ENCODE peak calls at places on chromosomes 16 and 17, in seven cellular contexts. J is astrocyte of the spinal cord, D is left ventricle myocardium inferior, B is lower leg skin, Y is HCT116, S is kidney epithelial cell, N is dorsolateral prefrontal cortex. O is an unnamed sample.

GRCh38 chr17:44556114-44556853 is 1.0 kb upstream of the FZD2 start:
- DNase-seq in N (no peak), Y (peak), B (no peak), D (peak), J (peak), S (no peak), O (peak)

GRCh38 chr17:50593321-50593720 is 32.8 kb downstream of the CACNA1G start:
- DNase-seq in B (no peak), J (no peak), N (no peak), Y (no peak), D (peak), S (no peak), O (no peak)

GRCh38 chr17:19744922-19745757 is 3.0 kb downstream of the ALDH3A1 start:
- DNase-seq in B (peak), D (peak), Y (peak), S (peak), J (peak), N (peak), O (peak)

GRCh38 chr16:80375973-80376372 is 164.8 kb upstream of the DYNLRB2 start:
- DNase-seq in J (peak), S (no peak), Y (no peak), D (no peak), N (no peak), B (no peak), O (no peak)

GRCh38 chr17:79608729-79609039 is 2.2 kb downstream of the RBFOX3 start:
- DNase-seq in Y (no peak), J (no peak), B (no peak), D (no peak), N (no peak), S (no peak), O (no peak)

GRCh38 chr16:56382901-56383355 is 42.4 kb downstream of the AMFR start:
- DNase-seq in S (peak), B (no peak), Y (no peak), J (peak), D (no peak), N (no peak), O (peak)

GRCh38 chr17:77696720-77697460 is 261.6 kb upstream of the TNRC6C start:
- DNase-seq in J (no peak), B (peak), D (no peak), N (peak), S (no peak), Y (no peak), O (no peak)

GRCh38 chr16:50588276-50588675 is 40.1 kb downstream of the NKD1 start:
- DNase-seq in S (no peak), J (no peak), B (no peak), D (no peak), Y (no peak), N (no peak), O (no peak)

GRCh38 chr16:84737658-84738057 is 37.9 kb downstream of the USP10 start:
- DNase-seq in N (no peak), S (no peak), Y (no peak), B (no peak), J (no peak), D (no peak), O (no peak)

GRCh38 chr16:54930034-54930938 is at the start of gene IRX5:
- DNase-seq in S (peak), B (peak), D (peak), J (peak), N (no peak), Y (peak), O (peak)

GRCh38 chr16:72658888-72659717 is 388.8 kb downstream of the ZFHX3 start:
- DNase-seq in D (no peak), S (no peak), N (no peak), B (no peak), J (peak), Y (no peak), O (peak)

GRCh38 chr17:75575728-75576127 is 11.9 kb upstream of the MYO15B start:
- DNase-seq in S (no peak), N (no peak), Y (no peak), B (no peak), J (no peak), D (no peak), O (no peak)

GRCh38 chr17:14986127-14986526 is 279.0 kb downstream of the PMP22 start:
- DNase-seq in J (no peak), Y (no peak), B (no peak), D (no peak), N (no peak), S (no peak), O (peak)

GRCh38 chr17:49455226-49455968 is 39.7 kb upstream of the NGFR start:
- DNase-seq in B (no peak), J (no peak), D (no peak), N (no peak), Y (no peak), S (no peak), O (no peak)

GRCh38 chr16:72635694-72636093 is 412.2 kb downstream of the ZFHX3 start:
- DNase-seq in B (no peak), D (no peak), Y (no peak), N (no peak), S (no peak), J (no peak), O (no peak)

GRCh38 chr17:50209472-50210248 is 8.2 kb upstream of the COL1A1 start:
- DNase-seq in J (peak), N (no peak), B (peak), D (peak), S (peak), Y (no peak), O (peak)

GRCh38 chr16:14302399-14303181 is 231.5 kb downstream of the MRTFB start:
- DNase-seq in S (no peak), Y (no peak), N (no peak), D (no peak), B (peak), J (no peak), O (no peak)

GRCh38 chr17:13864551-13864950 is 204.8 kb upstream of the COX10 start:
- DNase-seq in B (no peak), D (no peak), Y (no peak), J (peak), N (no peak), S (no peak), O (peak)

GRCh38 chr17:67133161-67133560 is 88.8 kb downstream of the CACNG1 start:
- DNase-seq in D (no peak), S (no peak), N (no peak), B (no peak), Y (no peak), J (no peak), O (no peak)

GRCh38 chr16:82358161-82358560 is 188.1 kb upstream of the MPHOSPH6 start:
- DNase-seq in Y (no peak), B (no peak), J (no peak), D (no peak), N (no peak), S (no peak), O (no peak)

GRCh38 chr16:59552164-59552563 is 818.0 kb upstream of the GOT2 start:
- DNase-seq in Y (no peak), N (no peak), J (no peak), S (no peak), D (no peak), B (no peak), O (no peak)

DNA sequence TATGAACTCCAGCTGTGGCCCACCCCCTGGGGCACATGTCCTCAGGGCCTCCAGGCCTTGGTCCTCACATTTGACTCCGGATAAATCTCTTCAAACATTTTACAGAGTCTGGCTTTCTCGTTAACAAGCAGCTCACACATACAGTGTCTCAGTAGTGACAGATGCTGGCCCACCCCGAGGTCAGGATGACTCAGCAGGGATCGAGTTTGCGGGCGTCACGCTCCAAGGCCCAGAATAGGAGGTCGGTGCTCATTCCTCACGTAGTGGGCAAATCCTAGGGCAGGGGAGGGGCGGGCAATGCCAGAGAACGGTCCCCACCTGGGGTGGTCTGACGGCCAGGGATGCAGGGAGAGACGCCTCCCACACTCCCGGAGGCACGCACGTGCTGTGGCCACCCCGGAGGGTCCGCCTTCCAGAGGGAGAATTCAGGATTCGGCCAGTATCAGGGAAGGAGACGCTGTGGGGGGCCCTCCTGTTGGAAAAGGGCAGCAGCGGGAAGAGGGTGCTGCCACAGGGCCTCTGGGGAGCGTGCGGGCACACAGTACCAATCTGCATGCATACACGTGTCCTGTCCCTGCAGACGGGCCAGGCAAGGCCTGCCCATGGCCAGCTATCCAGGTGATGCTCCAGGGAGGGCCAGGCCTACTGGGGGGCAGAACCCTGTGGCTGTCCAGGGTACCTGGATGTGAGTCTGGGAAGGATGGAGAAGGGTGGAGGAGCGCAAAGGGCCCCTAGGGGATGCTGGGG is 8.6 kb downstream of the SLC7A5 start:
- DNase-seq in Y (no peak), B (peak), N (no peak), S (no peak), D (no peak), J (peak), O (peak)
- H3K4me3 ChIP-seq in Y (no peak), B (no peak), N (peak), S (no peak), D (no peak), J (no peak), O (no peak)

GRCh38 chr17:28728364-28729200 is at the start of gene NEK8:
- DNase-seq in J (peak), D (peak), B (peak), S (no peak), N (peak), Y (peak), O (peak)

GRCh38 chr17:28725660-28726395 is at the start of gene TLCD1:
- DNase-seq in B (peak), Y (no peak), N (no peak), J (peak), S (no peak), D (peak), O (peak)

GRCh38 chr17:28726396-28726911 is 421 bp upstream of the TLCD1 start:
- DNase-seq in Y (peak), N (no peak), B (peak), S (no peak), J (peak), D (no peak), O (peak)

GRCh38 chr17:28726912-28727726 is 1.1 kb upstream of the TLCD1 start:
- DNase-seq in B (peak), N (peak), D (peak), J (peak), Y (peak), S (peak), O (peak)

DNA sequence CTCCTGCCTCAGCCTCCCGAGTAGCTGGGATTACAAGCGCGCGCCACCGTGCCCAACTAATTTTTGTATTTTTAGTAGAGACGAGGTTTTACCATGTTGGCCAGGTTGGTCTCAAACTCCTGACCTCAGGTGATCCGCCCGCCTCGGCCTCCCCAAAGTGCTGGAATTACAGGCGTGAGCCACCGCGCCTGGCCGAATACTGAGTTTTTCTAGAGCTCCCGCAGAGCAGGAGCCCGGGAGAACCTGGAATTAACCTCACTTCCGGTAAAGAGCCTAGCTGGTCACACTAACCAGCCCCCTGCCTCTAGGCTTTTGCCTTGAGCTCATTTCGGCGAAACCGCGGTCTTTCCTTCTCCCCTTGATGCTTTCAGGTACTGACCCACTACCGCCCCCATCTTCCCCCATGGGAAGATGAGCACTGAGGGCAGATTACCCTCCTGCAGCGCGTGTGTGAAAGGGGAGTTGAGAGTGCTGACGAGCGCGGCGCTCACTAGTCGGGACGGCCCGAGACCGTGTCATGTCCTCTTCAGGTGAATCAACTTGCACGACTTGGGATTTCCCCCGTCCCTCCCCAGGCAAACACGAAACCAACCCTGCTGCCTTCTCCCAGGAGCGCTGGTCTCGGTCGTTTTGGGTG is 743 bp upstream of the NEK8 start:
- DNase-seq in S (no peak), D (no peak), Y (peak), N (no peak), J (peak), B (peak), O (peak)
- TF ChIP-seq CTCF in S (peak), D (peak), Y (no peak), N (peak), J (peak), B (no peak), O (peak)

GRCh38 chr17:47210105-47210504 is 957 bp downstream of the MYL4 start:
- DNase-seq in J (no peak), D (no peak), B (no peak), N (no peak), S (no peak), Y (no peak), O (no peak)
- H3K4me3 ChIP-seq in J (no peak), D (peak), B (no peak), N (no peak), S (no peak), Y (no peak), O (no peak)

DNA sequence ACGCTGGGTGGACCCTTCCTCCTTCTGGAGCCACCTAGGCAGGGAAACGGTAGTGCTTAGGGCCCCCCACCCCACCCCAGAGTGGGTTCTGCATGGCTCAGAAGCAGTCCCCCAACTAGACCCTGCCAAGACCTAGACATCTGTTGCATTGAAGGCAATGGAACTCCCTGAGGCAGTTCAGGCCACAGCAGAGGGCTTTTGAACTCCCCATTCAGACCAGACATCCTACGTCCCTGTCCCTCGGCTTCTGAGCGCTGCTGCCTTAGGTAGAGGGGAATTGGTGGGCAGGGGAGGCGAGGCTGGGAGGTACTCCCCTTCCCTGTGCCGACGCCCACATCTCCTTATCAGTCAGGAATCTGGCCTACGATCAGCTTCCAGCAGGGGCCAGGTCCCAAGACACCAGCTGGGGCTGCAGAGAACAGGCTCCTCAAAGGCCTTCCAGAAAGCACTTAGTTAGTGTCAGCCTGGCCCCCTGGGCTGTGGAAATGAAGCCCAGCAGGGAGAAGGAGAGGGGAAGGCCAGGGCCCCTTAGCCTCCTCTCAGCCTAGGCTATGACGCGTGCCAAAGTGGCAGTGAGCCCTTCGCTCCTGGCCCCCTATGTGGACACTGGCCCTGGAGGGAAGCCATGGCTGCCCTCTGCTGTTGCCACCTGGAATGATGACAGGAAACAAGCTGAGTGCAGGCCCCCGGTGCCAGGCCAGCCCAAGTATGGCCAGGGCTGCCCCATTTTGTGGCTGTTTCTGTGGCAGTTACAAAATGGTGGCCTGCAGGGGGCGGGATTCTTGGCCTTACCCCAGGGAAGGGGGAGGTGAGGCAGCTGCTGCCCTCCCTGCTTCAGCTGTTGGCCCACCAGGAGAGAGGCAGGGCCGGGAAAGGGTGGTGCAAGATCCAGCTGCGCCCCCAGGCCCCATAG is 11.1 kb downstream of the TBX4 start:
- DNase-seq in S (no peak), N (no peak), D (no peak), Y (no peak), J (no peak), B (peak), O (no peak)
- TF ChIP-seq CTCF in S (peak), N (no peak), D (no peak), Y (peak), J (no peak), B (no peak), O (no peak)

DNA sequence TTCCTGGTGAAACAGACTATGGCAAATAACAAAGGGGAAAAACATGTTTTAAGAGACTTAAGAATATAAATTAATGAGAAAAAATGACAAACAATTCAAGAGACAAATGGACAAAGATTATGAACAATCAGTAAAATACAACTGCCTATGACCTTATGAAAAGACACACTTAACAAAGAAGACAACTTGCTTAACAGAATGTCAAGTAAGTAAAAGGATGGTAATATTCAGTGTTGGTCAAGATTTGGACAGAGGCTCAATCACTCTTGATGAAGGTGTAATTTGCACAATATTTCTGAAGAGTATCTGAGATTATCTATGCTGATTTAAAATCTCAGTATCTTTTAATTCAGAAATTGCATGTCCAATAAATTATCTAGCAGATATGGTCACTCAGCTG is 34.4 kb downstream of the CREBBP start:
- DNase-seq in B (no peak), N (no peak), D (no peak), S (no peak), J (no peak), Y (no peak), O (no peak)
- H3K4me3 ChIP-seq in B (no peak), N (no peak), D (no peak), S (no peak), J (no peak), Y (no peak), O (no peak)

GRCh38 chr16:4376126-4376819 is 4.6 kb downstream of the VASN start:
- DNase-seq in S (no peak), D (peak), J (peak), Y (no peak), N (peak), B (peak), O (peak)

GRCh38 chr16:4379001-4379688 is 7.5 kb downstream of the VASN start:
- DNase-seq in D (no peak), S (no peak), B (no peak), J (no peak), N (no peak), Y (no peak), O (no peak)

GRCh38 chr16:4376820-4377572 is 5.3 kb downstream of the VASN start:
- DNase-seq in B (no peak), S (no peak), Y (no peak), N (no peak), J (no peak), D (no peak), O (no peak)

GRCh38 chr16:4377573-4378146 is 6.0 kb downstream of the VASN start:
- DNase-seq in N (no peak), J (no peak), D (no peak), Y (no peak), B (no peak), S (no peak), O (no peak)

GRCh38 chr16:4378202-4378666 is 6.6 kb downstream of the VASN start:
- DNase-seq in B (peak), D (peak), J (no peak), N (no peak), S (no peak), Y (no peak), O (no peak)
- TF ChIP-seq CTCF in B (no peak), D (no peak), J (no peak), N (no peak), S (no peak), Y (no peak), O (no peak)

DNA sequence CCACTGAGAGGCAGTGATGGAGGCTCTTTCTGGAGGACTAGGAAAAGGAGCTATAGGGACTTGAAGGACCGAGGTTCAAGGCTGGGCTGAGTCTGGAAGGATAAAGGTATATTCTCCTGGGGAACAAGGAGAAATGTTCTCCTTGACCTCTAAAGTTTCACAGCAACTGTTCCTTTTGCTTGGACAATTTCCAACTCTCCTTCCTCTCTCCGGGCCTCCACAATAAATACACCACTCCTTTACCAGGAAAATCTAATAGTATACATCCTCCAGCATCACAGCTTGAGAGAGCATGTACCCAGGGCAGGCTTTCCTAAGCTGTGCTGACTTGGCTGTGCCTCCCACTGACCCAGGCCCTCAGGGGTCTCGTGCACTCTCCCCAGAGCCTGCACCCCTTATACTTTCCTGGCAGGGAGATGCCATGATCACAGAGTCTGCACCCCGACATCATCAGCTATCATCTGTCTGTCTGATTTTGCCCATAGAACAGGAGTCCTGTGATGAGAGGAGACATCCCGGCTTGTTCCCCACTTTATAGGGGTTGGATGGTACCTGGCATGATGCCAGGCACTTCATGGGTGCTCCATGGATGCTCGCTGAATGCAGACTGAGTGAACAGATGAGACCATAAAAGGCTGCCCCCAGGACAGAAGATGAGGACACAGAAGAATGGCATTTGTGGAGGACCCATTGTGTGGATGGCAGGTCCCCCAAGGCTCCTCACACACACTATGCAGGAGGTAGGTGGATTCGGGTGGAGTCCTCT is 582.6 kb upstream of the CDH5 start:
- DNase-seq in Y (no peak), S (no peak), J (peak), D (no peak), N (no peak), B (no peak), O (no peak)
- H3K4me3 ChIP-seq in Y (no peak), S (no peak), J (no peak), D (no peak), N (no peak), B (no peak), O (no peak)

GRCh38 chr17:2092253-2092652 is 37.4 kb downstream of the HIC1 start:
- DNase-seq in Y (no peak), N (no peak), B (no peak), S (no peak), J (no peak), D (no peak), O (no peak)
- TF ChIP-seq CTCF in Y (peak), N (no peak), B (no peak), S (no peak), J (no peak), D (no peak), O (no peak)

O was measured in IMR-90.